ENCODE peak calls at places on chromosomes 13 and 19, in ten cellular contexts. One of them, this sample, is unnamed.

GRCh38 chr19:5635427-5635826 is 12.5 kb downstream of the SAFB start:
- DNase-seq in astrocyte of the hippocampus: no peak
- DNase-seq in D341Med: no peak
- DNase-seq in fibroblast of mammary gland: no peak
- DNase-seq in mesenteric fat pad: no peak
- DNase-seq in iPS DF 19.7: no peak
- DNase-seq in hepatic stellate cell: no peak
- DNase-seq in activated CD4-positive, alpha-beta T cell treated with anti-CD3 and anti-CD28 coated beads for 1 hour: no peak
- DNase-seq in PC-3: no peak
- DNase-seq in AG09309: no peak
- DNase-seq in this sample: no peak

GRCh38 chr13:46165485-46166220 is 16.3 kb downstream of the LCP1 start:
- DNase-seq in astrocyte of the hippocampus: peak
- DNase-seq in D341Med: no peak
- DNase-seq in fibroblast of mammary gland: no peak
- DNase-seq in mesenteric fat pad: no peak
- DNase-seq in iPS DF 19.7: no peak
- DNase-seq in hepatic stellate cell: no peak
- DNase-seq in activated CD4-positive, alpha-beta T cell treated with anti-CD3 and anti-CD28 coated beads for 1 hour: no peak
- DNase-seq in PC-3: peak
- DNase-seq in AG09309: no peak
- DNase-seq in this sample: peak

GRCh38 chr13:74104661-74105275 is 29.4 kb downstream of the KLF12 start:
- DNase-seq in astrocyte of the hippocampus: no peak
- DNase-seq in D341Med: no peak
- DNase-seq in fibroblast of mammary gland: no peak
- DNase-seq in mesenteric fat pad: no peak
- DNase-seq in iPS DF 19.7: no peak
- DNase-seq in hepatic stellate cell: no peak
- DNase-seq in activated CD4-positive, alpha-beta T cell treated with anti-CD3 and anti-CD28 coated beads for 1 hour: no peak
- DNase-seq in PC-3: no peak
- DNase-seq in AG09309: no peak
- DNase-seq in this sample: no peak

GRCh38 chr13:114013336-114013735 is 39.5 kb upstream of the C13orf46 start:
- DNase-seq in astrocyte of the hippocampus: no peak
- DNase-seq in D341Med: no peak
- DNase-seq in fibroblast of mammary gland: no peak
- DNase-seq in mesenteric fat pad: no peak
- DNase-seq in iPS DF 19.7: no peak
- DNase-seq in hepatic stellate cell: no peak
- DNase-seq in activated CD4-positive, alpha-beta T cell treated with anti-CD3 and anti-CD28 coated beads for 1 hour: no peak
- DNase-seq in PC-3: no peak
- DNase-seq in AG09309: no peak
- DNase-seq in this sample: no peak

GRCh38 chr13:37869756-37870488 is at the start of gene TRPC4:
- DNase-seq in astrocyte of the hippocampus: peak
- DNase-seq in D341Med: peak
- DNase-seq in fibroblast of mammary gland: peak
- DNase-seq in mesenteric fat pad: peak
- DNase-seq in iPS DF 19.7: peak
- DNase-seq in hepatic stellate cell: peak
- DNase-seq in activated CD4-positive, alpha-beta T cell treated with anti-CD3 and anti-CD28 coated beads for 1 hour: no peak
- DNase-seq in PC-3: peak
- DNase-seq in AG09309: peak
- DNase-seq in this sample: peak

GRCh38 chr13:79825959-79826358 is 345.0 kb downstream of the NDFIP2 start:
- DNase-seq in astrocyte of the hippocampus: no peak
- DNase-seq in D341Med: no peak
- DNase-seq in fibroblast of mammary gland: no peak
- DNase-seq in mesenteric fat pad: no peak
- DNase-seq in iPS DF 19.7: no peak
- DNase-seq in hepatic stellate cell: no peak
- DNase-seq in activated CD4-positive, alpha-beta T cell treated with anti-CD3 and anti-CD28 coated beads for 1 hour: no peak
- DNase-seq in PC-3: no peak
- DNase-seq in AG09309: no peak
- DNase-seq in this sample: no peak

GRCh38 chr19:53086949-53087348 is 16.3 kb downstream of the ZNF160 start:
- DNase-seq in astrocyte of the hippocampus: peak
- DNase-seq in D341Med: no peak
- DNase-seq in fibroblast of mammary gland: peak
- DNase-seq in mesenteric fat pad: no peak
- DNase-seq in iPS DF 19.7: no peak
- DNase-seq in hepatic stellate cell: no peak
- DNase-seq in activated CD4-positive, alpha-beta T cell treated with anti-CD3 and anti-CD28 coated beads for 1 hour: no peak
- DNase-seq in PC-3: no peak
- DNase-seq in AG09309: no peak
- DNase-seq in this sample: no peak

GRCh38 chr19:51143486-51143885 is 1.4 kb downstream of the SIGLEC7 start:
- DNase-seq in astrocyte of the hippocampus: no peak
- DNase-seq in D341Med: no peak
- DNase-seq in fibroblast of mammary gland: no peak
- DNase-seq in mesenteric fat pad: peak
- DNase-seq in iPS DF 19.7: no peak
- DNase-seq in hepatic stellate cell: no peak
- DNase-seq in activated CD4-positive, alpha-beta T cell treated with anti-CD3 and anti-CD28 coated beads for 1 hour: no peak
- DNase-seq in PC-3: no peak
- DNase-seq in AG09309: no peak
- DNase-seq in this sample: no peak

GRCh38 chr13:64992314-64992713 is 2237.8 kb downstream of the PCDH9 start:
- DNase-seq in astrocyte of the hippocampus: no peak
- DNase-seq in D341Med: no peak
- DNase-seq in fibroblast of mammary gland: no peak
- DNase-seq in mesenteric fat pad: no peak
- DNase-seq in iPS DF 19.7: no peak
- DNase-seq in hepatic stellate cell: no peak
- DNase-seq in activated CD4-positive, alpha-beta T cell treated with anti-CD3 and anti-CD28 coated beads for 1 hour: no peak
- DNase-seq in PC-3: no peak
- DNase-seq in AG09309: no peak
- DNase-seq in this sample: no peak

GRCh38 chr13:114025432-114026127 is 51.7 kb upstream of the C13orf46 start:
- DNase-seq in astrocyte of the hippocampus: peak
- DNase-seq in D341Med: no peak
- DNase-seq in fibroblast of mammary gland: peak
- DNase-seq in mesenteric fat pad: no peak
- DNase-seq in iPS DF 19.7: no peak
- DNase-seq in hepatic stellate cell: peak
- DNase-seq in activated CD4-positive, alpha-beta T cell treated with anti-CD3 and anti-CD28 coated beads for 1 hour: no peak
- DNase-seq in PC-3: no peak
- DNase-seq in AG09309: no peak
- DNase-seq in this sample: no peak

GRCh38 chr13:64158910-64159309 is 2743.3 kb upstream of the PCDH20 start:
- DNase-seq in astrocyte of the hippocampus: peak
- DNase-seq in D341Med: no peak
- DNase-seq in fibroblast of mammary gland: peak
- DNase-seq in mesenteric fat pad: no peak
- DNase-seq in iPS DF 19.7: no peak
- DNase-seq in hepatic stellate cell: peak
- DNase-seq in activated CD4-positive, alpha-beta T cell treated with anti-CD3 and anti-CD28 coated beads for 1 hour: no peak
- DNase-seq in PC-3: peak
- DNase-seq in AG09309: peak
- DNase-seq in this sample: no peak

GRCh38 chr19:46453661-46454060 is 17.7 kb downstream of the PNMA8A start:
- DNase-seq in astrocyte of the hippocampus: no peak
- DNase-seq in D341Med: no peak
- DNase-seq in fibroblast of mammary gland: no peak
- DNase-seq in mesenteric fat pad: peak
- DNase-seq in iPS DF 19.7: no peak
- DNase-seq in hepatic stellate cell: no peak
- DNase-seq in activated CD4-positive, alpha-beta T cell treated with anti-CD3 and anti-CD28 coated beads for 1 hour: no peak
- DNase-seq in PC-3: no peak
- DNase-seq in AG09309: no peak
- DNase-seq in this sample: no peak

GRCh38 chr13:106291006-106291405 is 244.5 kb downstream of the EFNB2 start:
- DNase-seq in astrocyte of the hippocampus: peak
- DNase-seq in D341Med: no peak
- DNase-seq in fibroblast of mammary gland: peak
- DNase-seq in mesenteric fat pad: no peak
- DNase-seq in iPS DF 19.7: no peak
- DNase-seq in hepatic stellate cell: no peak
- DNase-seq in activated CD4-positive, alpha-beta T cell treated with anti-CD3 and anti-CD28 coated beads for 1 hour: no peak
- DNase-seq in PC-3: peak
- DNase-seq in AG09309: no peak
- DNase-seq in this sample: peak

GRCh38 chr13:111061338-111062045 is 53.6 kb upstream of the ARHGEF7 start:
- DNase-seq in astrocyte of the hippocampus: no peak
- DNase-seq in D341Med: no peak
- DNase-seq in fibroblast of mammary gland: no peak
- DNase-seq in mesenteric fat pad: no peak
- DNase-seq in iPS DF 19.7: no peak
- DNase-seq in hepatic stellate cell: no peak
- DNase-seq in activated CD4-positive, alpha-beta T cell treated with anti-CD3 and anti-CD28 coated beads for 1 hour: no peak
- DNase-seq in PC-3: no peak
- DNase-seq in AG09309: no peak
- DNase-seq in this sample: no peak

GRCh38 chr13:59641758-59642157 is 522.0 kb downstream of the DIAPH3 start:
- DNase-seq in astrocyte of the hippocampus: peak
- DNase-seq in D341Med: no peak
- DNase-seq in fibroblast of mammary gland: no peak
- DNase-seq in mesenteric fat pad: no peak
- DNase-seq in iPS DF 19.7: no peak
- DNase-seq in hepatic stellate cell: peak
- DNase-seq in activated CD4-positive, alpha-beta T cell treated with anti-CD3 and anti-CD28 coated beads for 1 hour: no peak
- DNase-seq in PC-3: no peak
- DNase-seq in AG09309: peak
- DNase-seq in this sample: no peak

GRCh38 chr19:3310711-3311110 is 55.7 kb upstream of the NFIC start:
- DNase-seq in astrocyte of the hippocampus: no peak
- DNase-seq in D341Med: no peak
- DNase-seq in fibroblast of mammary gland: no peak
- DNase-seq in mesenteric fat pad: no peak
- DNase-seq in iPS DF 19.7: no peak
- DNase-seq in hepatic stellate cell: no peak
- DNase-seq in activated CD4-positive, alpha-beta T cell treated with anti-CD3 and anti-CD28 coated beads for 1 hour: no peak
- DNase-seq in PC-3: no peak
- DNase-seq in AG09309: no peak
- DNase-seq in this sample: no peak

GRCh38 chr19:48558018-48558684 is 6.2 kb downstream of the SULT2B1 start:
- DNase-seq in astrocyte of the hippocampus: peak
- DNase-seq in D341Med: peak
- DNase-seq in fibroblast of mammary gland: peak
- DNase-seq in mesenteric fat pad: no peak
- DNase-seq in iPS DF 19.7: no peak
- DNase-seq in hepatic stellate cell: peak
- DNase-seq in activated CD4-positive, alpha-beta T cell treated with anti-CD3 and anti-CD28 coated beads for 1 hour: no peak
- DNase-seq in PC-3: peak
- DNase-seq in AG09309: no peak
- DNase-seq in this sample: peak

GRCh38 chr19:30266687-30267086 is 105.5 kb upstream of the ZNF536 start:
- DNase-seq in astrocyte of the hippocampus: no peak
- DNase-seq in D341Med: no peak
- DNase-seq in fibroblast of mammary gland: no peak
- DNase-seq in mesenteric fat pad: no peak
- DNase-seq in iPS DF 19.7: no peak
- DNase-seq in hepatic stellate cell: no peak
- DNase-seq in activated CD4-positive, alpha-beta T cell treated with anti-CD3 and anti-CD28 coated beads for 1 hour: no peak
- DNase-seq in PC-3: no peak
- DNase-seq in AG09309: no peak
- DNase-seq in this sample: no peak

GRCh38 chr13:72379581-72379980 is 347.8 kb downstream of the MZT1 start:
- DNase-seq in astrocyte of the hippocampus: no peak
- DNase-seq in D341Med: no peak
- DNase-seq in fibroblast of mammary gland: no peak
- DNase-seq in mesenteric fat pad: no peak
- DNase-seq in iPS DF 19.7: no peak
- DNase-seq in hepatic stellate cell: no peak
- DNase-seq in activated CD4-positive, alpha-beta T cell treated with anti-CD3 and anti-CD28 coated beads for 1 hour: no peak
- DNase-seq in PC-3: no peak
- DNase-seq in AG09309: no peak
- DNase-seq in this sample: no peak

GRCh38 chr13:99355267-99356215 is 48.3 kb upstream of the GPR183 start:
- DNase-seq in astrocyte of the hippocampus: no peak
- DNase-seq in D341Med: no peak
- DNase-seq in fibroblast of mammary gland: no peak
- DNase-seq in mesenteric fat pad: no peak
- DNase-seq in iPS DF 19.7: no peak
- DNase-seq in hepatic stellate cell: no peak
- DNase-seq in activated CD4-positive, alpha-beta T cell treated with anti-CD3 and anti-CD28 coated beads for 1 hour: no peak
- DNase-seq in PC-3: no peak
- DNase-seq in AG09309: no peak
- DNase-seq in this sample: no peak